ENCODE peak calls at places on chromosomes 3 and 15, in eight cellular contexts. T, B, R, O, N, C, Y and D are unnamed samples.

GRCh38 chr3:185827595-185828344 is 2.9 kb upstream of the IGF2BP2 start:
- DNase-seq in T (no peak), B (no peak), R (no peak), O (no peak), N (no peak), C (no peak), Y (no peak), D (no peak)

GRCh38 chr3:171446801-171447578 is 13.2 kb downstream of the TNIK start:
- DNase-seq in T (no peak), B (peak; percentile 5), R (no peak), O (peak; percentile 80), N (no peak), C (peak; percentile 28), Y (no peak), D (no peak)

GRCh38 chr3:183192650-183193300 is 30.2 kb upstream of the LAMP3 start:
- DNase-seq in T (no peak), B (no peak), R (no peak), O (no peak), N (no peak), C (no peak), Y (no peak), D (no peak)

GRCh38 chr3:50623840-50624474 is 7.0 kb downstream of the MAPKAPK3 start:
- DNase-seq in T (no peak), B (peak; percentile 7), R (no peak), O (no peak), N (no peak), C (no peak), Y (no peak), D (no peak)

GRCh38 chr3:142596726-142597088 is 514 bp downstream of the PLS1 start:
- DNase-seq in T (no peak), B (no peak), R (no peak), O (no peak), N (no peak), C (no peak), Y (no peak), D (no peak)

GRCh38 chr15:52337198-52337853 is 41.7 kb upstream of the MYO5C start:
- DNase-seq in T (no peak), B (no peak), R (no peak), O (no peak), N (no peak), C (peak; percentile 46), Y (no peak), D (no peak)

GRCh38 chr15:81888748-81889479 is 156.9 kb downstream of the MEX3B start:
- DNase-seq in T (no peak), B (no peak), R (no peak), O (no peak), N (no peak), C (peak; percentile 61), Y (no peak), D (no peak)

GRCh38 chr3:72171461-72171860 is 386.5 kb upstream of the PROK2 start:
- DNase-seq in T (no peak), B (no peak), R (no peak), O (no peak), N (no peak), C (peak; percentile 66), Y (no peak), D (no peak)

GRCh38 chr15:71048913-71049675 is 66.2 kb upstream of the THSD4 start:
- DNase-seq in T (no peak), B (no peak), R (no peak), O (no peak), N (no peak), C (peak; percentile 95), Y (no peak), D (no peak)

GRCh38 chr3:149971403-149972075 is 844 bp upstream of the PFN2 start:
- DNase-seq in T (no peak), B (peak; percentile 47), R (no peak), O (peak; percentile 47), N (peak; percentile 20), C (no peak), Y (peak; percentile 58), D (no peak)

GRCh38 chr3:54599741-54600140 is 328.1 kb downstream of the LRTM1 start:
- DNase-seq in T (peak; percentile 72), B (no peak), R (peak; percentile 45), O (no peak), N (peak; percentile 24), C (no peak), Y (no peak), D (no peak)

GRCh38 chr3:189981668-189982067 is 139.0 kb downstream of the P3H2 start:
- DNase-seq in T (no peak), B (peak; percentile 21), R (no peak), O (no peak), N (no peak), C (peak; percentile 92), Y (no peak), D (no peak)

GRCh38 chr15:27833178-27833577 is 265.9 kb downstream of the OCA2 start:
- DNase-seq in T (no peak), B (no peak), R (no peak), O (no peak), N (no peak), C (no peak), Y (no peak), D (no peak)

DNA sequence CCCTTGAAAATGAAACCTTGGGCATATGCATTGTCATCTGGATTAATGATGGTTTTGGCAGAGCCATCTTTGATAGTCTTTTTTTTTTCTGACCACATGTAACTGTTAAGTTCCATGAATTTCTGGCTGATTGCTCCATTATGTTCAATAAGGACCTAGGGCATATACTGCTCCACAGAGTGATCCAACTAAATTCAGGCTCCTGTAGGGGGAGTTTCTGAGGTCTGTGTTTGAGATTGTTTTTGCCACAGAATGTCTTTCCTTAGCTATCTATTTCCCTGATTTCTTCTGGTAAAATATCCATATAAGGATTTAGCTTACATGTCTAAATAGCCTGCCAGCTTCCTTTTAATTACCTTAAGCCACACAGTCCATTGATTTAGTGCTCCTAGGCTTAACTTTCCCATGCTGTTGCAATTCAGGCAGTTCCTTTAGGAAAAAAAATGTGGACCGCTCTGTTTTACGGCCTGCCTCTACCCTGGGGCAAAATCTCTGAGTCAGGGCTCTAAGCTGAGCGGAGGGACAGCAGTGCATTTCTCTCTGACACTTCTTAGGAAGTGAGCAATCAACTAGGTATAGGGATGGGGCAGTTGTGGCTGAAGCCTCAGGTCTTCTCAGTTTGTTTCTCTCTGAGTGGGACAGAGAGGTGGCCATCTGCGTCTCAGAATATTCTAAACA is 796.2 kb downstream of the NR2F2 start:
- DNase-seq in T (no peak), B (no peak), R (no peak), O (no peak), N (no peak), C (no peak), Y (no peak), D (no peak)
- H3K9me3 ChIP-seq in T (no peaks in the 10 kb centered on the region), B (no peaks in the 10 kb centered on the region), R (no peaks in the 10 kb centered on the region), O (no peaks in the 10 kb centered on the region), N (no peaks in the 10 kb centered on the region), C (no peaks in the 10 kb centered on the region), Y (peaks cover 28% of the 10 kb centered on the region), D (no peaks in the 10 kb centered on the region)

DNA sequence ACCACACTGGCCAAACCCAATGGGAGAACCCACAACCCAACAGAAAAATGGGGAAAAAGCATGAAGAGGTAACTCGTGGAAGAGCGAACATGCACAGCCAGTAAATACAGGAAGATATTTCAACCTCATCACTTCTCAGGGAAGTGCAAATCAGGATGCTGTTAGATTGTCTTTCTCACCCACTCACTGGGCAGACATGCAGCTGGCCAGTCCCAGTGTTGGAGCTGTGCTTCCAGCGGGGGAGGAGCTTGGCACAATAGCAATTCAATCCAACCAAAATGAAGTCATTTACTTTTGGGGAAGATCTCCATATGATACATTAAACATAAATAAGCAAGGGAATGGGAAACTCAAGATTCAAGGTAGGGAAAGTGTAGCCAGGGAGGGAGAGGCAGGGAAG is 12.1 kb downstream of the WNT7A start:
- DNase-seq in T (no peak), B (no peak), R (no peak), O (no peak), N (no peak), C (no peak), Y (no peak), D (no peak)
- H3K4me1 ChIP-seq in T (no peaks in the 10 kb centered on the region), B (no peaks in the 10 kb centered on the region), R (no peaks in the 10 kb centered on the region), O (no peaks in the 10 kb centered on the region), N (no peaks in the 10 kb centered on the region), C (no peaks in the 10 kb centered on the region), Y (no peaks in the 10 kb centered on the region), D (no peaks in the 10 kb centered on the region)

GRCh38 chr15:101178414-101178813 is 73.4 kb downstream of the CHSY1 start:
- DNase-seq in T (no peak), B (no peak), R (no peak), O (no peak), N (no peak), C (no peak), Y (no peak), D (no peak)

GRCh38 chr15:101181349-101181748 is 70.5 kb downstream of the CHSY1 start:
- DNase-seq in T (no peak), B (no peak), R (no peak), O (no peak), N (no peak), C (no peak), Y (no peak), D (no peak)

GRCh38 chr15:101180620-101181307 is 71.1 kb downstream of the CHSY1 start:
- DNase-seq in T (no peak), B (no peak), R (no peak), O (no peak), N (no peak), C (no peak), Y (no peak), D (no peak)

GRCh38 chr15:101182215-101182614 is 69.6 kb downstream of the CHSY1 start:
- DNase-seq in T (no peak), B (no peak), R (no peak), O (no peak), N (no peak), C (no peak), Y (no peak), D (no peak)

GRCh38 chr15:101179341-101180153 is 72.3 kb downstream of the CHSY1 start:
- DNase-seq in T (no peak), B (no peak), R (no peak), O (no peak), N (no peak), C (no peak), Y (no peak), D (no peak)
- H3K9me3 ChIP-seq in T (no peaks in the 10 kb centered on the region), B (no peaks in the 10 kb centered on the region), R (no peaks in the 10 kb centered on the region), O (no peaks in the 10 kb centered on the region), N (no peaks in the 10 kb centered on the region), C (no peaks in the 10 kb centered on the region), Y (no peaks in the 10 kb centered on the region), D (no peaks in the 10 kb centered on the region)

DNA sequence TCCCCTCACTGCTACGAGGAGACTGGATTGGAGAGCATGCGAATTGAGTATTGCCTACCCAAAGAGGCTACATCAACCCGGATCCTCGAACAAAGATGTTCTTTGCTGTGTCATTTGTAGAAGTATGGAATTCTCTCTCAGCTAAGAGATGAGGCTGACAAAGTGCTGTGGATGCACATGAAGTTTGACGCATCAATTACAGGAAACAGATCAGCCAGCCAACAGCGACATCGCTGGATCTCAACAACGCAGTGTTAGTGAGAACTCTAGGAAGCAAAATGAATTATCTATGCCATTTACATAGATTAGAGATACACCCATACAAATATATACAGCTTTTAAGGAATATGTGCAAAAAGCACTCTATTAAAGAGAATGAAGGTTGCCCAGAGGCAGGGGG is 160.6 kb upstream of the RGMA start:
- DNase-seq in T (no peak), B (no peak), R (no peak), O (no peak), N (no peak), C (no peak), Y (no peak), D (no peak)
- H3K4me1 ChIP-seq in T (peaks cover 28% of the 10 kb centered on the region), B (no peaks in the 10 kb centered on the region), R (peaks cover 11% of the 10 kb centered on the region), O (no peaks in the 10 kb centered on the region), N (peaks cover 6% of the 10 kb centered on the region), C (no peaks in the 10 kb centered on the region), Y (no peaks in the 10 kb centered on the region), D (no peaks in the 10 kb centered on the region)

DNA sequence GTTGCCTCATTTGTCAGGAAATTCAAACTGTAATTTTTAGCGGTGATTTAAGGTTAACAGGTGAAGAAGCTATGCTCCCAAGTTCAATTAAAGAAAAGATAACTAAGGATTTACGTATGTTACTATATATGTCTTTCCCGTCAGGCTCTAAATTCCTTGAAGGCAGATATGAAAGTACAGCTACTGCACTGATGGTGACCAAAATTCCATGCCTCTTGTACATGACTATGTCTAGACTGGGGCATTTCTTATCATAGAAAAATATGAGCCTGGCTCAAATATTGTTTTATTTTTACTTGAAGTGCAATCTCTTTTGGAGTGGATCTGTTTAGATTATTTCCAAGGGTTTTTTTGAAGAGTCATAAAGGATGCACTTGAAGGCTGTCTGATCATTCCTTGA is 647.1 kb upstream of the KCNMB2 start:
- DNase-seq in T (no peak), B (no peak), R (no peak), O (no peak), N (no peak), C (no peak), Y (no peak), D (no peak)
- H3K9me3 ChIP-seq in T (no peaks in the 10 kb centered on the region), B (no peaks in the 10 kb centered on the region), R (no peaks in the 10 kb centered on the region), O (no peaks in the 10 kb centered on the region), N (no peaks in the 10 kb centered on the region), C (no peaks in the 10 kb centered on the region), Y (no peaks in the 10 kb centered on the region), D (no peaks in the 10 kb centered on the region)